ENCODE peak calls at places on chromosomes 4 and X, in six cellular contexts. V, Q, Z, E, P and Y are unnamed samples.

GRCh38 chr4:139595989-139596679 is 40.1 kb upstream of the SETD7 start:
- DNase-seq in V (no peak), Q (no peak), Z (no peak), E (no peak), P (peak; percentile 26), Y (no peak)

GRCh38 chr4:94911141-94911540 is 153.4 kb downstream of the BMPR1B start:
- DNase-seq in V (no peak), Q (no peak), Z (no peak), E (no peak), P (no peak), Y (no peak)

GRCh38 chr4:112585977-112586736 is 50.6 kb downstream of the ZGRF1 start:
- DNase-seq in V (no peak), Q (no peak), Z (no peak), E (no peak), P (no peak), Y (no peak)

GRCh38 chr4:116357758-116358157 is 727.6 kb downstream of the TRAM1L1 start:
- DNase-seq in V (no peak), Q (no peak), Z (no peak), E (no peak), P (peak; percentile 27), Y (no peak)

GRCh38 chr4:94139931-94140612 is 67.6 kb upstream of the SMARCAD1 start:
- DNase-seq in V (no peak), Q (no peak), Z (no peak), E (no peak), P (no peak), Y (no peak)

GRCh38 chr4:8192748-8193738 is 6.0 kb upstream of the SH3TC1 start:
- DNase-seq in V (peak; percentile 18), Q (peak; percentile 12), Z (no peak), E (peak; percentile 78), P (peak; percentile 63), Y (no peak)

GRCh38 chr4:149441338-149441737 is 374.3 kb downstream of the IQCM start:
- DNase-seq in V (no peak), Q (no peak), Z (no peak), E (no peak), P (no peak), Y (no peak)

GRCh38 chrX:95059909-95060308 is 1385.9 kb downstream of the FAM133A start:
- DNase-seq in V (no peak), Q (no peak), Z (no peak), E (no peak), P (no peak), Y (no peak)

GRCh38 chr4:76515975-76516853 is 81.2 kb downstream of the SHROOM3 start:
- DNase-seq in V (no peak), Q (no peak), Z (no peak), E (no peak), P (peak; percentile 11), Y (no peak)

GRCh38 chr4:158993895-158994294 is 109.0 kb upstream of the RAPGEF2 start:
- DNase-seq in V (no peak), Q (no peak), Z (no peak), E (no peak), P (no peak), Y (no peak)

GRCh38 chr4:179307297-179308136 is 1865.3 kb upstream of the AGA start:
- DNase-seq in V (no peak), Q (peak; percentile 20), Z (no peak), E (peak; percentile 34), P (peak; percentile 53), Y (peak; percentile 29)

GRCh38 chr4:53629296-53629695 is 38.0 kb upstream of the LNX1 start:
- DNase-seq in V (no peak), Q (no peak), Z (no peak), E (no peak), P (no peak), Y (no peak)

GRCh38 chrX:109830157-109830703 is 97.2 kb upstream of the ACSL4 start:
- DNase-seq in V (no peak), Q (no peak), Z (no peak), E (no peak), P (peak; percentile 16), Y (no peak)

GRCh38 chrX:1536712-1537030 is 314 bp downstream of the P2RY8 start:
- DNase-seq in V (no peak), Q (no peak), Z (no peak), E (no peak), P (no peak), Y (no peak)

GRCh38 chrX:23742174-23742692 is 843 bp downstream of the ACOT9 start:
- DNase-seq in V (no peak), Q (no peak), Z (no peak), E (peak; percentile 22), P (peak; percentile 42), Y (no peak)

GRCh38 chr4:184801781-184802180 is 24.0 kb downstream of the ACSL1 start:
- DNase-seq in V (no peak), Q (no peak), Z (no peak), E (no peak), P (no peak), Y (no peak)

GRCh38 chr4:138650917-138651564 is 364.5 kb upstream of the NOCT start:
- DNase-seq in V (no peak), Q (no peak), Z (no peak), E (no peak), P (peak; percentile 81), Y (no peak)

GRCh38 chr4:141153751-141154510 is 20.7 kb upstream of the RNF150 start:
- DNase-seq in V (no peak), Q (no peak), Z (no peak), E (no peak), P (no peak), Y (no peak)

GRCh38 chrX:136468391-136469103 is 19.2 kb upstream of the BRS3 start:
- DNase-seq in V (no peak), Q (no peak), Z (no peak), E (no peak), P (no peak), Y (no peak)

GRCh38 chr4:3699678-3700077 is 66.5 kb upstream of the ADRA2C start:
- DNase-seq in V (no peak), Q (no peak), Z (no peak), E (no peak), P (no peak), Y (peak; percentile 51)

GRCh38 chrX:36957425-36958328 is 50.5 kb upstream of the FAM47C start:
- DNase-seq in V (no peak), Q (no peak), Z (no peak), E (no peak), P (no peak), Y (peak; percentile 79)

GRCh38 chrX:137151403-137151802 is 117.6 kb upstream of the GPR101 start:
- DNase-seq in V (no peak), Q (no peak), Z (no peak), E (no peak), P (no peak), Y (no peak)

GRCh38 chr4:137393043-137393442 is 139.3 kb downstream of the PCDH18 start:
- DNase-seq in V (no peak), Q (no peak), Z (no peak), E (no peak), P (no peak), Y (no peak)

GRCh38 chr4:24262084-24262483 is 322.3 kb downstream of the DHX15 start:
- DNase-seq in V (no peak), Q (no peak), Z (no peak), E (no peak), P (no peak), Y (no peak)

GRCh38 chr4:176377705-176378302 is 58.0 kb downstream of the SPCS3 start:
- DNase-seq in V (no peak), Q (no peak), Z (no peak), E (no peak), P (peak; percentile 10), Y (no peak)

GRCh38 chr4:15893967-15894366 is 44.6 kb downstream of the FGFBP1 start:
- DNase-seq in V (no peak), Q (peak; percentile 32), Z (no peak), E (no peak), P (no peak), Y (no peak)

GRCh38 chr4:155891058-155891457 is 12.4 kb upstream of the TDO2 start:
- DNase-seq in V (no peak), Q (no peak), Z (no peak), E (peak; percentile 33), P (no peak), Y (no peak)

GRCh38 chr4:84324850-84325249 is 174.2 kb downstream of the NKX6-1 start:
- DNase-seq in V (no peak), Q (no peak), Z (no peak), E (no peak), P (no peak), Y (no peak)